ENCODE peak calls at places on chromosomes 16 and 17, in five cellular contexts. V is effector memory CD4-positive, alpha-beta T cell; W is A549; M is NCI-H2081; F is kidney glomerular epithelial cell. X is an unnamed sample.
A peak's percentile ranks its signal among the peaks of the same experiment; 100 is the strongest.

GRCh38 chr17:61770043-61770442 is 93.3 kb downstream of the BRIP1 start:
- DNase-seq in V (no peak), W (no peak), M (no peak), F (no peak), X (no peak)

GRCh38 chr17:78622491-78623265 is 45.5 kb upstream of the DNAH17 start:
- DNase-seq in V (no peak), W (no peak), M (no peak), F (no peak), X (no peak)

GRCh38 chr16:84225571-84225970 is 14.2 kb downstream of the KCNG4 start:
- DNase-seq in V (no peak), W (no peak), M (no peak), F (no peak), X (no peak)

GRCh38 chr17:56902350-56902749 is 11.5 kb downstream of the TRIM25 start:
- DNase-seq in V (no peak), W (peak; percentile 68), M (no peak), F (peak; percentile 86), X (no peak)

GRCh38 chr16:28587386-28587785 is 9.5 kb downstream of the SULT1A2 start:
- DNase-seq in V (no peak), W (peak; percentile 57), M (no peak), F (no peak), X (no peak)

GRCh38 chr17:36923814-36924221 is 13.5 kb upstream of the LHX1 start:
- DNase-seq in V (no peak), W (no peak), M (no peak), F (no peak), X (no peak)

GRCh38 chr17:65994679-65995078 is 197.3 kb downstream of the CEP112 start:
- DNase-seq in V (no peak), W (no peak), M (no peak), F (no peak), X (no peak)

GRCh38 chr17:73210002-73210678 is 17.3 kb downstream of the COG1 start:
- DNase-seq in V (no peak), W (peak; percentile 75), M (no peak), F (no peak), X (no peak)

GRCh38 chr17:27649929-27650328 is 18.9 kb downstream of the LGALS9 start:
- DNase-seq in V (no peak), W (no peak), M (no peak), F (no peak), X (no peak)

GRCh38 chr17:8900626-8901585 is 33.4 kb upstream of the PIK3R6 start:
- DNase-seq in V (no peak), W (no peak), M (no peak), F (no peak), X (no peak)

GRCh38 chr16:89242795-89243200 is 25.3 kb downstream of the ZNF778 start:
- DNase-seq in V (no peak), W (no peak), M (no peak), F (no peak), X (no peak)

GRCh38 chr16:85296859-85297698 is 184.8 kb upstream of the CIBAR2 start:
- DNase-seq in V (no peak), W (peak; percentile 79), M (no peak), F (no peak), X (peak; percentile 49)

GRCh38 chr17:28142355-28142754 is 99.9 kb downstream of the NLK start:
- DNase-seq in V (no peak), W (no peak), M (no peak), F (no peak), X (no peak)

GRCh38 chr16:1965610-1966009 is 984 bp upstream of the RPS2 start:
- DNase-seq in V (no peak), W (no peak), M (no peak), F (no peak), X (no peak)

GRCh38 chr17:47808830-47809480 is 12.6 kb downstream of the OSBPL7 start:
- DNase-seq in V (no peak), W (no peak), M (no peak), F (no peak), X (no peak)

GRCh38 chr17:40139566-40140058 is 725 bp upstream of the CASC3 start:
- DNase-seq in V (no peak), W (no peak), M (no peak), F (no peak), X (peak; percentile 16)

GRCh38 chr17:26792486-26792885 is 501.4 kb upstream of the WSB1 start:
- DNase-seq in V (no peak), W (no peak), M (no peak), F (no peak), X (no peak)

GRCh38 chr17:1312261-1312870 is 32.9 kb downstream of the TRARG1 start:
- DNase-seq in V (no peak), W (no peak), M (no peak), F (no peak), X (no peak)

GRCh38 chr17:49851387-49852291 is 3.8 kb upstream of the TAC4 start:
- DNase-seq in V (peak; percentile 40), W (peak; percentile 66), M (peak; percentile 46), F (peak; percentile 10), X (peak; percentile 53)

GRCh38 chr16:11233727-11234376 is 22.2 kb downstream of the SOCS1 start:
- DNase-seq in V (peak; percentile 25), W (no peak), M (no peak), F (no peak), X (peak; percentile 62)

GRCh38 chr16:67719778-67720144 is 645 bp upstream of the GFOD2 start:
- DNase-seq in V (no peak), W (peak; percentile 58), M (peak; percentile 4), F (peak; percentile 27), X (peak; percentile 14)

GRCh38 chr16:2058901-2059300 is 11.1 kb downstream of the TSC2 start:
- DNase-seq in V (no peak), W (no peak), M (no peak), F (peak; percentile 60), X (no peak)

GRCh38 chr17:47057831-47058230 is 78.8 kb upstream of the RPRML start:
- DNase-seq in V (no peak), W (no peak), M (no peak), F (no peak), X (no peak)

GRCh38 chr17:6425407-6425806 is 9.5 kb downstream of the AIPL1 start:
- DNase-seq in V (no peak), W (no peak), M (no peak), F (no peak), X (no peak)

GRCh38 chr17:64183815-64184397 is 54.0 kb upstream of the ERN1 start:
- DNase-seq in V (no peak), W (no peak), M (no peak), F (no peak), X (no peak)

GRCh38 chr16:89190150-89190958 is 10.0 kb downstream of the SLC22A31 start:
- DNase-seq in V (no peak), W (no peak), M (no peak), F (no peak), X (no peak)

GRCh38 chr17:82391496-82392066 is 20.0 kb downstream of the UTS2R start:
- DNase-seq in V (no peak), W (no peak), M (no peak), F (no peak), X (no peak)

GRCh38 chr17:31499771-31500554 is 108.5 kb downstream of the RAB11FIP4 start:
- DNase-seq in V (no peak), W (no peak), M (no peak), F (peak; percentile 59), X (no peak)

GRCh38 chr17:50892101-50892776 is 26.1 kb upstream of the TOB1 start:
- DNase-seq in V (no peak), W (no peak), M (no peak), F (no peak), X (no peak)

X was measured in activated T-helper 2 cell treated with anti-CD3 and anti-CD28 coated beads, Interferon-gamma antibody, Interleukin-2, Interleukin-4, amounts not matched to agents 10 μg/mL and 5 μg/mL and 100 μg/mL, durations not matched to agents 14 hours and 24 hours and 36 hours.